ENCODE peak calls at places on chromosomes 16 and 17, in six cellular contexts. X is neuronal stem cell, L is H9, S is IMR-90, Q is H1, B is mesenchymal stem cell. N is an unnamed sample.

GRCh38 chr16:75198135-75198600 is 8.8 kb downstream of the CTRB2 start:
- DNase-seq in X (no peak), L (no peak), S (peak; percentile 53), Q (no peak), B (peak; percentile 38), N (no peak)

GRCh38 chr17:81821603-81822311 is 11.3 kb downstream of the MCRIP1 start:
- DNase-seq in X (no peak), L (peak; percentile 79), S (peak; percentile 29), Q (peak; percentile 80), B (peak; percentile 76), N (peak; percentile 64)

GRCh38 chr17:54270499-54270898 is 447.8 kb downstream of the KIF2B start:
- DNase-seq in X (no peak), L (no peak), S (no peak), Q (no peak), B (no peak), N (no peak)

GRCh38 chr17:76224321-76224852 is 15.9 kb downstream of the RNF157 start:
- DNase-seq in X (no peak), L (no peak), S (no peak), Q (no peak), B (no peak), N (no peak)

GRCh38 chr17:76491271-76492184 is 9.7 kb downstream of the RHBDF2 start:
- DNase-seq in X (no peak), L (no peak), S (no peak), Q (peak; percentile 41), B (no peak), N (no peak)

GRCh38 chr17:30565073-30565935 is 88.1 kb downstream of the GOSR1 start:
- DNase-seq in X (no peak), L (peak; percentile 73), S (no peak), Q (no peak), B (no peak), N (peak; percentile 90)

GRCh38 chr16:86584726-86585721 is 6.7 kb downstream of the FOXL1 start:
- DNase-seq in X (no peak), L (no peak), S (no peak), Q (no peak), B (no peak), N (no peak)

GRCh38 chr17:27733771-27734170 is 66.6 kb downstream of the NOS2 start:
- DNase-seq in X (no peak), L (peak; percentile 2), S (peak; percentile 13), Q (no peak), B (peak; percentile 7), N (peak; percentile 63)

GRCh38 chr16:12011565-12011964 is 35.0 kb downstream of the SNX29 start:
- DNase-seq in X (no peak), L (no peak), S (no peak), Q (no peak), B (no peak), N (no peak)

GRCh38 chr17:56798916-56799315 is 34.8 kb downstream of the C17orf67 start:
- DNase-seq in X (peak; percentile 41), L (peak; percentile 83), S (no peak), Q (no peak), B (peak; percentile 34), N (peak; percentile 73)

GRCh38 chr17:32746698-32747097 is 130.2 kb downstream of the MYO1D start:
- DNase-seq in X (no peak), L (no peak), S (peak; percentile 45), Q (no peak), B (peak; percentile 72), N (no peak)

GRCh38 chr16:26672206-26672605 is 394.5 kb upstream of the C16orf82 start:
- DNase-seq in X (no peak), L (no peak), S (no peak), Q (no peak), B (no peak), N (peak; percentile 12)

GRCh38 chr17:39722965-39723848 is 7.1 kb downstream of the MIEN1 start:
- DNase-seq in X (no peak), L (peak; percentile 89), S (no peak), Q (peak; percentile 81), B (no peak), N (peak; percentile 64)
- H2BK15ac ChIP-seq in X (no peak overlapping the region), L (no peak overlapping the region), S (no peak overlapping the region), Q (no peak overlapping the region), B (no peak overlapping the region), N (no peak overlapping the region)

DNA sequence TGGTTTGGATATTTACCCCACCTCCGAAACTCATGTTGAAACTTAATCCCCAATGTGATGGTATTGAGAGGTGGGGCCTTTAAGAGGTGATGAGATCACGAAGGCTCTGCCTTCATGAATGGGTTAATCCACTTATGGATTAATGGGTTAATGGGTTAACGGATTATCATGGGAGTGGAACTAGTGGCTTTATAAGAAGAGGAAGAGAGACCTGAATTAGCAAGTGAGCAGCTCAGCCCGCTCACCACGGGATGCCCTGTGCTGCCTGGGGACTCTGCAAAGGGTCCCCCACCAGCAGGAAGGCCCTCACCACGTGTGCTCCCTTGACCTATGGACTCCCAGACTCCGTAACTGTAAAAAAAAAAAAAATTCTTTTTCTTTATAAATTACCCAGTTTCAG is 16.5 kb upstream of the GPRC5B start:
- DNase-seq in X (no peak), L (no peak), S (no peak), Q (no peak), B (no peak), N (no peak)
- H3K4ac ChIP-seq in X (no peak overlapping the region), L (no peak overlapping the region), S (no peak overlapping the region), Q (no peak overlapping the region), B (no peak overlapping the region), N (no peak overlapping the region)

GRCh38 chr16:69324585-69325253 is 5.7 kb downstream of the PDF start:
- DNase-seq in X (no peak), L (no peak), S (no peak), Q (no peak), B (no peak), N (no peak)
- H3K9ac ChIP-seq in X (no peak overlapping the region), L (no peak overlapping the region), S (no peak overlapping the region), Q (no peak overlapping the region), B (no peak overlapping the region), N (no peak overlapping the region)

GRCh38 chr17:8837438-8838075 is 29.9 kb downstream of the PIK3R6 start:
- DNase-seq in X (no peak), L (no peak), S (no peak), Q (peak; percentile 44), B (no peak), N (no peak)
- H2BK15ac ChIP-seq in X (no peak overlapping the region), L (no peak overlapping the region), S (no peak overlapping the region), Q (no peak overlapping the region), B (no peak overlapping the region), N (no peak overlapping the region)

DNA sequence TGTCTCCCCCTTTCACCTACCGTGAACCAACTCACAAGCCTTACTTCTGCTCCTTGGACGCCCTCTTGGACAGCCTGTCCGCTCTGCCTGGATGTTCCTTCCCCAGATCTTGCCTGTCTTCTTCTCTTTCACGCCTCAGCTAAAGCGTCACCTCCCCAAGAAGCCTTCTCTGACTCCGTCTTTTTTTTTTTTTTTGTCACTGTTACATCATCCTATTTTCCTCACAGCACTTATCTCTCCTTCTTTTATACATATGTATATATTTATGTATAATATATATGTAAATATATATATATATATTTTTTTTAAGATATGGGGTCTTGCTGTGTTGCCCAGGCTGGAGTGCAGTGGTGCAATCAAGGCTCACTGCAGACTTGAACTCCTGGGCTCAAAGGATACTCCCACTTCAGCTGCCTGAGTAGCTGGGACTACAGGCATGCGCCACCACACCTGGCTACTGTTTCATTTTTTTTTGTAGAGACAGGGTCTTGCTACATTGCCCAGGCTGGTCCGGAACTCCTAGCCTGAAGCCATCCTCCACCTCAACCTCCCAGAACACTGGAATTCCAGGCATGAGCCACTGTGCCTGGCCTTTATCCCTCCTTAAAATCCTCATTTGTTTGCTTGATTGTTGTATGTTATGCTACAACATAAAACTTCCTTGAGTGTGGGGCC is 16.5 kb upstream of the AKTIP start:
- DNase-seq in X (no peak), L (no peak), S (no peak), Q (no peak), B (no peak), N (no peak)
- H3K4ac ChIP-seq in X (no peak overlapping the region), L (no peak overlapping the region), S (no peak overlapping the region), Q (no peak overlapping the region), B (no peak overlapping the region), N (no peak overlapping the region)

GRCh38 chr17:63932721-63933120 is 590 bp upstream of the CD79B start:
- DNase-seq in X (no peak), L (no peak), S (no peak), Q (no peak), B (no peak), N (no peak)
- H3K9ac ChIP-seq in X (no peak overlapping the region), L (no peak overlapping the region), S (no peak overlapping the region), Q (no peak overlapping the region), B (no peak overlapping the region), N (no peak overlapping the region)

GRCh38 chr16:21339269-21339641 is 61.2 kb upstream of the CRYM start:
- DNase-seq in X (no peak), L (no peak), S (no peak), Q (no peak), B (no peak), N (no peak)
- H2BK15ac ChIP-seq in X (no peak overlapping the region), L (no peak overlapping the region), S (no peak overlapping the region), Q (no peak overlapping the region), B (no peak overlapping the region), N (no peak overlapping the region)

DNA sequence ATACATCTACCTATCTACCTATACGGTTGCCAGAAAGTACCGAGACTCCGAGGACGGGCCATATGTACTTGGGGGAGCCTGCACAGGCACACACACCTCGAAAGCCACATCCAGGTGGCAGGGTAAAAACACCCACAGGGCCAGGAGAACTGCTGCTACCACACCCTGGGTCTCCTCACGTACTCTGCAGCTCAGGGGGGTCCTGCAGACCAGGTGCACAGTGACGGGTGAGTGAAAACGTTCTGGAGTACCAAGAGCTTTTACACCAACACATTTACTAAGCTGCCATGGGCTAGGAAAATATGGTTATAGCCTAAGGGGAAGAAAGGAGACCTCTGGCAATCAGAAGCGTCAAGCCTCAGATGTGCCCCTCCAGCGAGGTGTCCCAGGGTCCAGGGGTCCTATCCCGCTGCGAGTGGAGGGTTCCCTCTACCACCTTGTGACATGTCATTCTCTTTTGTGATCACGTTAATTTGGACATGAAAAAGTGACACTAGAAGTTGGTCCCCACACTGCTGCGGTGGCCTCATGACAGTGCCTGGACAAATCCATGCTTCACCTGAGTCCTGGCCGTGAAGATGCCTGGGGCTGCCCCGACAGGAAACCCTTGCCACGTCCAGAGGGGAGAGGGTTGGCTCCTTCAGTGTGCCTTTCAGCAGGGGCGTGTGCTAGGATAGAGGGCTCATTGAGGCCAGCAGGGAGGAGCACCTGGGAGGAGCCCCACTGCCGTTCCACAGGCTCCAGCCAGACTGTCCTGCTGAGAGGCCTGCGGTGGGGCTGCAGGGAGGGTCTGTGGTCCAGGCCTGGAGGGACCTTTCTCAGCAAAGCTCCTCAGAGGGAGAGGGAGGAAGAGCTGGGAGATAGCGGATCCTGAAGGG is 1.8 kb downstream of the CANT1 start:
- DNase-seq in X (no peak), L (no peak), S (no peak), Q (no peak), B (no peak), N (no peak)
- H3K4ac ChIP-seq in X (no peak overlapping the region), L (no peak overlapping the region), S (no peak overlapping the region), Q (no peak overlapping the region), B (no peak overlapping the region), N (no peak overlapping the region)

GRCh38 chr16:54817432-54817831 is 113.2 kb upstream of the IRX5 start:
- DNase-seq in X (no peak), L (peak; percentile 30), S (no peak), Q (no peak), B (no peak), N (peak; percentile 49)
- H3K9ac ChIP-seq in X (no peak overlapping the region), L (no peak overlapping the region), S (no peak overlapping the region), Q (no peak overlapping the region), B (no peak overlapping the region), N (no peak overlapping the region)

GRCh38 chr16:65305588-65305987 is 183.7 kb upstream of the CDH11 start:
- DNase-seq in X (no peak), L (no peak), S (no peak), Q (no peak), B (no peak), N (peak; percentile 59)
- H2BK15ac ChIP-seq in X (no peak overlapping the region), L (no peak overlapping the region), S (no peak overlapping the region), Q (no peak overlapping the region), B (no peak overlapping the region), N (no peak overlapping the region)

N was measured in mesendoderm.